ENCODE peak calls at places on chromosomes 13 and 19, in seven cellular contexts. One of them, this sample, is unnamed.

GRCh38 chr19:46478356-46478986 is 7.1 kb upstream of the PNMA8A start:
- DNase-seq in fibroblast of lung: peak; percentile 83
- DNase-seq in EL: no peak
- DNase-seq in fibroblast of pulmonary artery: peak; percentile 60
- DNase-seq in HS-5: no peak
- DNase-seq in cardiac muscle cell: peak; percentile 62
- DNase-seq in astrocyte of the spinal cord: peak; percentile 84
- DNase-seq in this sample: peak; percentile 73

GRCh38 chr19:3285647-3286176 is 61.3 kb downstream of the CELF5 start:
- DNase-seq in astrocyte of the spinal cord: no peak
- DNase-seq in EL: no peak
- DNase-seq in fibroblast of pulmonary artery: peak; percentile 31
- DNase-seq in cardiac muscle cell: peak; percentile 27
- DNase-seq in HS-5: no peak
- DNase-seq in fibroblast of lung: peak; percentile 5
- DNase-seq in this sample: peak; percentile 28

GRCh38 chr19:30344446-30345425 is 27.4 kb upstream of the ZNF536 start:
- DNase-seq in EL: no peak
- DNase-seq in cardiac muscle cell: no peak
- DNase-seq in HS-5: no peak
- DNase-seq in fibroblast of pulmonary artery: no peak
- DNase-seq in astrocyte of the spinal cord: no peak
- DNase-seq in fibroblast of lung: no peak
- DNase-seq in this sample: no peak

GRCh38 chr19:30492581-30492980 is 120.4 kb downstream of the ZNF536 start:
- DNase-seq in cardiac muscle cell: no peak
- DNase-seq in astrocyte of the spinal cord: no peak
- DNase-seq in fibroblast of lung: no peak
- DNase-seq in HS-5: no peak
- DNase-seq in EL: no peak
- DNase-seq in fibroblast of pulmonary artery: no peak
- DNase-seq in this sample: no peak

GRCh38 chr19:3712663-3713531 is 4.7 kb downstream of the TJP3 start:
- DNase-seq in astrocyte of the spinal cord: no peak
- DNase-seq in EL: no peak
- DNase-seq in fibroblast of pulmonary artery: no peak
- DNase-seq in cardiac muscle cell: no peak
- DNase-seq in fibroblast of lung: no peak
- DNase-seq in HS-5: no peak
- DNase-seq in this sample: no peak

GRCh38 chr19:4916292-4917082 is 7.2 kb downstream of the UHRF1 start:
- DNase-seq in fibroblast of lung: no peak
- DNase-seq in HS-5: no peak
- DNase-seq in cardiac muscle cell: no peak
- DNase-seq in EL: no peak
- DNase-seq in astrocyte of the spinal cord: no peak
- DNase-seq in fibroblast of pulmonary artery: no peak
- DNase-seq in this sample: no peak

GRCh38 chr19:58356236-58356970 is 3.1 kb upstream of the A1BG start:
- DNase-seq in EL: peak; percentile 50
- DNase-seq in HS-5: no peak
- DNase-seq in cardiac muscle cell: peak; percentile 65
- DNase-seq in fibroblast of lung: no peak
- DNase-seq in astrocyte of the spinal cord: no peak
- DNase-seq in fibroblast of pulmonary artery: peak; percentile 49
- DNase-seq in this sample: peak; percentile 45

GRCh38 chr19:39953915-39954314 is 17.1 kb upstream of the PSMC4 start:
- DNase-seq in fibroblast of lung: no peak
- DNase-seq in cardiac muscle cell: no peak
- DNase-seq in EL: no peak
- DNase-seq in fibroblast of pulmonary artery: no peak
- DNase-seq in astrocyte of the spinal cord: no peak
- DNase-seq in HS-5: no peak
- DNase-seq in this sample: no peak

GRCh38 chr19:9309974-9310446 is 372 bp upstream of the ZNF699 start:
- DNase-seq in fibroblast of pulmonary artery: peak; percentile 93
- DNase-seq in fibroblast of lung: no peak
- DNase-seq in HS-5: no peak
- DNase-seq in cardiac muscle cell: peak; percentile 94
- DNase-seq in EL: peak; percentile 94
- DNase-seq in astrocyte of the spinal cord: no peak
- DNase-seq in this sample: peak; percentile 94

GRCh38 chr13:101115762-101116161 is 300.5 kb downstream of the NALCN start:
- DNase-seq in HS-5: no peak
- DNase-seq in fibroblast of pulmonary artery: peak; percentile 3
- DNase-seq in astrocyte of the spinal cord: peak; percentile 70
- DNase-seq in EL: no peak
- DNase-seq in fibroblast of lung: peak; percentile 10
- DNase-seq in cardiac muscle cell: no peak
- DNase-seq in this sample: peak; percentile 26

GRCh38 chr13:95153647-95154405 is 147.4 kb downstream of the ABCC4 start:
- DNase-seq in HS-5: no peak
- DNase-seq in EL: no peak
- DNase-seq in astrocyte of the spinal cord: peak; percentile 25
- DNase-seq in fibroblast of lung: peak; percentile 14
- DNase-seq in cardiac muscle cell: peak; percentile 44
- DNase-seq in fibroblast of pulmonary artery: peak; percentile 64
- DNase-seq in this sample: peak; percentile 46

GRCh38 chr19:4717191-4717965 is 6.3 kb downstream of the DPP9 start:
- DNase-seq in cardiac muscle cell: peak; percentile 54
- DNase-seq in fibroblast of lung: peak; percentile 99
- DNase-seq in HS-5: peak; percentile 94
- DNase-seq in astrocyte of the spinal cord: peak; percentile 84
- DNase-seq in fibroblast of pulmonary artery: peak; percentile 45
- DNase-seq in EL: peak; percentile 87
- DNase-seq in this sample: peak; percentile 24

GRCh38 chr13:84864341-84864740 is 934.9 kb downstream of the SLITRK6 start:
- DNase-seq in fibroblast of lung: no peak
- DNase-seq in EL: peak; percentile 6
- DNase-seq in cardiac muscle cell: no peak
- DNase-seq in HS-5: no peak
- DNase-seq in astrocyte of the spinal cord: no peak
- DNase-seq in fibroblast of pulmonary artery: no peak
- DNase-seq in this sample: no peak